ENCODE peak calls at places on chromosomes 7 and 10, in four cellular contexts. One of them, this sample, is unnamed.

GRCh38 chr10:127398140-127398966 is 150.8 kb upstream of the NPS start:
- DNase-seq in K562: no peak
- DNase-seq in GM12891: no peak
- DNase-seq in GM12878: no peak
- DNase-seq in this sample: no peak

GRCh38 chr7:134783294-134784069 is 4.0 kb downstream of the CALD1 start:
- DNase-seq in GM12878: no peak
- DNase-seq in GM12891: no peak
- DNase-seq in K562: no peak
- DNase-seq in this sample: no peak

GRCh38 chr10:35027567-35027966 is 62.6 kb downstream of the CUL2 start:
- DNase-seq in GM12891: no peak
- DNase-seq in GM12878: no peak
- DNase-seq in K562: no peak
- DNase-seq in this sample: no peak

GRCh38 chr7:39825391-39825790 is 124.7 kb upstream of the CDK13 start:
- DNase-seq in K562: no peak
- DNase-seq in GM12878: no peak
- DNase-seq in GM12891: no peak
- DNase-seq in this sample: no peak

GRCh38 chr7:138887085-138887705 is 89.2 kb upstream of the ATP6V0A4 start:
- DNase-seq in K562: no peak
- DNase-seq in GM12891: no peak
- DNase-seq in GM12878: no peak
- DNase-seq in this sample: no peak

GRCh38 chr10:24331457-24331856 is 122.5 kb downstream of the KIAA1217 start:
- DNase-seq in GM12891: no peak
- DNase-seq in K562: no peak
- DNase-seq in GM12878: no peak
- DNase-seq in this sample: no peak

GRCh38 chr10:116385994-116386809 is 41.4 kb upstream of the PNLIPRP3 start:
- DNase-seq in GM12878: no peak
- DNase-seq in K562: no peak
- DNase-seq in GM12891: no peak
- DNase-seq in this sample: no peak

GRCh38 chr7:151272410-151272809 is 23.9 kb upstream of the SMARCD3 start:
- DNase-seq in GM12891: no peak
- DNase-seq in GM12878: no peak
- DNase-seq in K562: no peak
- DNase-seq in this sample: no peak

GRCh38 chr7:151175793-151176311 is 8.4 kb upstream of the GBX1 start:
- DNase-seq in GM12891: no peak
- DNase-seq in GM12878: no peak
- DNase-seq in K562: no peak
- DNase-seq in this sample: no peak

GRCh38 chr7:1603346-1604211 is 33.7 kb upstream of the PSMG3 start:
- DNase-seq in K562: no peak
- DNase-seq in GM12878: no peak
- DNase-seq in GM12891: no peak
- DNase-seq in this sample: no peak

GRCh38 chr10:124551755-124552154 is 90.1 kb downstream of the LHPP start:
- DNase-seq in GM12891: no peak
- DNase-seq in K562: no peak
- DNase-seq in GM12878: no peak
- DNase-seq in this sample: no peak

GRCh38 chr10:94212876-94213595 is 149.7 kb downstream of the NOC3L start:
- DNase-seq in GM12891: no peak
- DNase-seq in K562: no peak
- DNase-seq in GM12878: no peak
- DNase-seq in this sample: no peak

GRCh38 chr7:1546274-1546908 is 9.6 kb downstream of the TMEM184A start:
- DNase-seq in K562: no peak
- DNase-seq in GM12891: no peak
- DNase-seq in GM12878: no peak
- DNase-seq in this sample: no peak

GRCh38 chr10:69101451-69102095 is 13.7 kb downstream of the SRGN start:
- DNase-seq in GM12878: no peak
- DNase-seq in GM12891: no peak
- DNase-seq in K562: no peak
- DNase-seq in this sample: peak

GRCh38 chr10:133364645-133365431 is 7.0 kb upstream of the FUOM start:
- DNase-seq in GM12878: no peak
- DNase-seq in K562: no peak
- DNase-seq in GM12891: no peak
- DNase-seq in this sample: no peak

DNA sequence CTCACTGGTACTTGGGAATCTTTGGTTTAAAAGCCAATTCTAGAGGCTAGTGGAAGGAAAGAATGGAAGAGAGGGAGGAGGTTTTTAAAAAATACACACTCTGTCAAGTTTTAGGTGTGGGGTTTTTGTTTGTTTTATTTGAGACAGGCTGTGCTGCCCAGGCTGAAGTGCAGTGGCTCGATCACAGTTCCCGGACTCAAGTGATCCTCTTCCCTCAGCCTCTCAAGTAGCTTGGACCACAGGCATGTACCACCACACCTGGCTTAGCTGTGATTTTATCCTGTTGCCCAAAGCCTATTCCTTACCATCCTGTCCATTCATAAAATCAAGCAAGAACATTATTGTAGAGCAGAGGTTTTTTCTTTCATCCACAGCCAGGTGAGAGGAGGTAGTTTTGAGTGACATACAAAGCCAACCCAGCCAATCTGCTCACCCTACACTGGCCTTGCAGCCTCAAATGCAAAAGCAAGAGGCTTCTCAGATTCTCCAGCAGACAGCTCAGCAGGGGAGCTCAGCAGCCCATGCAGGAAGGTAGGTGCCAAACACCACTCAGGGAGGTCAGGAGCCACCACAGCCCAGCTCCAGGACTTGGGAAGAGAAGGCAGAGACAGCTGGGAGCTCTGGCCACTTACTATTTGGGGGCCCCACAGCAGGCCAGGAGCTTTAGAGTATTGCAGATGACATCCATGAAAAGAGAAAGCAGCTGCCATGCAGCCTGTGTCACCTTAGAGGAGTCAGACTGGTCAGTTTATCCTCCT is 65.8 kb downstream of the TMEM209 start:
- DNase-seq in GM12878: no peak
- DNase-seq in K562: no peak
- DNase-seq in GM12891: no peak
- DNase-seq in this sample: no peak
- TF ChIP-seq SPI1 in GM12878: no peak
- TF ChIP-seq SPI1 in K562: no peak
- TF ChIP-seq SPI1 in GM12891: no peak
- TF ChIP-seq SPI1 in this sample: no peak

DNA sequence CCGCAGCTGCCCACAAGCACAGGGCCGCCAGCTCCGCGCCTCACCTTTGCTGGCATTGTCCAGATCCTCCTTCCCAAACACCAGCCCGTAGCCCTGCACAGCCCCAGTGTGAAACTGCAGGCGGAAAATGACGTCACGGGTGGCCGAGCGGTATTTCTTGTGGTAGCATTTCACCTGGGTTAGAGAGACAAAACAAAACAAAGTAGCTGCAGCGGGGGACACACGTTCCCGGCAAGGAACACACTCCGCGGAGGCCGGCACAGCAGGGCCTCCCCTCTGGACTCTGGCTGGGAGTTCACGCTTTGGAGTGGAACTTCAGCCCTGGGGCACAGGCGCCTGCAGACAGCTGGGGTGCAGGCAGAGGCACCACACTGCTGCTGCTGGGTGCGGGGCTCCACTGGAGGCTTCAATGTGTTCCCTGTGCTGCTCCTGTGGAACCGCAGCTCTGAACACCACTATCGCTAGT is 181.1 kb downstream of the TNS3 start:
- DNase-seq in K562: no peak
- DNase-seq in GM12878: no peak
- DNase-seq in GM12891: no peak
- DNase-seq in this sample: no peak
- TF ChIP-seq SPI1 in K562: no peak
- TF ChIP-seq SPI1 in GM12878: no peak
- TF ChIP-seq SPI1 in GM12891: no peak
- TF ChIP-seq SPI1 in this sample: no peak

GRCh38 chr10:119578355-119578754 is 18.4 kb downstream of the TIAL1 start:
- DNase-seq in GM12891: no peak
- DNase-seq in GM12878: no peak
- DNase-seq in K562: no peak
- DNase-seq in this sample: no peak

GRCh38 chr10:119575506-119575905 is 21.3 kb downstream of the TIAL1 start:
- DNase-seq in K562: peak
- DNase-seq in GM12891: no peak
- DNase-seq in GM12878: no peak
- DNase-seq in this sample: no peak

GRCh38 chr10:119575998-119576397 is 20.8 kb downstream of the TIAL1 start:
- DNase-seq in GM12891: no peak
- DNase-seq in K562: no peak
- DNase-seq in GM12878: no peak
- DNase-seq in this sample: no peak
- TF ChIP-seq SPI1 in GM12891: no peak
- TF ChIP-seq SPI1 in K562: no peak
- TF ChIP-seq SPI1 in GM12878: no peak
- TF ChIP-seq SPI1 in this sample: no peak

DNA sequence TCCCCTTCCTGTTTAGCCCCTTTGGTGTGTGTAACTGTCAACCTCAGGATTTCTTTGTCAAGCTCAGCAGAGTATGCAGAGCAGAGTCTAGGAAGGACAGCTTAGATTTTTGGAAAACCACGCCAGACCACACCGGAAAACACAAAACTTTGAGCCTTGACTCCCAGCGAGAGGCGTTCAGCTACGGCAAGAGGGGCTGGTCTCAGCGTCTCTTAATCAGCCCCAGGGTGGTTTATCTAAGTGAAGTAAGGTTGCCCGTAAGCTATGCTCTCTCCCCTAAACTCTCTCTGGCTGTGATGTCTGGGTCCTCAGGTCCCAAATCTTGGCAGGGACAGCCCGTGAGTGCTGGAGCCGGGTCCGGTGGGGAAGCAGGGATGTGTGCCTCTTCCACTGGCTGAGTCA is 230.9 kb downstream of the KLF6 start:
- DNase-seq in K562: no peak
- DNase-seq in GM12878: no peak
- DNase-seq in GM12891: no peak
- DNase-seq in this sample: no peak
- TF ChIP-seq SPI1 in K562: no peak
- TF ChIP-seq SPI1 in GM12878: no peak
- TF ChIP-seq SPI1 in GM12891: no peak
- TF ChIP-seq SPI1 in this sample: no peak

DNA sequence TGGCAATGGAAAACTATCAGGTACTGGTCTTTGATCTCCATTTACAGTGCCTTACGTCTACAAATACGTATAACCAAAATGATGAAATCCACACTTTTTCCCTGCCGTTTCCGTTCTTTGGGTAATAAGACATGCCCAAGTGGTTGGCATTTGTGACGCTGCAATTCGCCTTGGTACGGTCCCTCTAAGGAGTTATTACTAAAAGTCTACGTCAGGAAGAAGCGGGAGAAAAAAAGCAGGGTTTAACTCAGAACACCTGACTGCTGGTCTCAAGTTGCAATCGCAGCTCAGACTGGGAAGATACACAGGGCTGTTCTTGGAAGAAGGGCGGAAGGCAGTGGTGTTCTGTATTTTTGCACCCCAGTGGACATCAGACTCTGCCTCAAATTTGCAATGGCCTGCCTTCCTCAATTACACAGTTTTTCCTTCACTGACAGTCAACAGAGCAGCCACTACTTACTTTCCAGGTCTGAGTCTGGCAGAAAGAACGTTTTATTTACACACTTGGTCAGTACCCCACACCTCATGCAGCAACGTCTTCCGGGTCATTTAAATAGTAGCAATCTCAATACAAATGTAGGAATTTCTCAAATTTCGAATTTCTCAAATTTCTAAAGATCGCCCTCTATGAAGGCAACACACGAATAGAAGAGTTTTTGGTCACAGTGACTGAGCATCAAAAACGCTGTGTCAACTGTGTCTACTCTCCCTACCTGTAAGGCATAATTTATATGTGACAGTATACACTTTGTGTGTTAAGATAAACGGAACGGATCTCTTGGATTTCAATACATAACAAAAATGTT is 2.1 kb downstream of the BAIAP2L1 start:
- DNase-seq in GM12878: no peak
- DNase-seq in GM12891: no peak
- DNase-seq in K562: no peak
- DNase-seq in this sample: no peak
- TF ChIP-seq SPI1 in GM12878: no peak
- TF ChIP-seq SPI1 in GM12891: no peak
- TF ChIP-seq SPI1 in K562: no peak
- TF ChIP-seq SPI1 in this sample: no peak

DNA sequence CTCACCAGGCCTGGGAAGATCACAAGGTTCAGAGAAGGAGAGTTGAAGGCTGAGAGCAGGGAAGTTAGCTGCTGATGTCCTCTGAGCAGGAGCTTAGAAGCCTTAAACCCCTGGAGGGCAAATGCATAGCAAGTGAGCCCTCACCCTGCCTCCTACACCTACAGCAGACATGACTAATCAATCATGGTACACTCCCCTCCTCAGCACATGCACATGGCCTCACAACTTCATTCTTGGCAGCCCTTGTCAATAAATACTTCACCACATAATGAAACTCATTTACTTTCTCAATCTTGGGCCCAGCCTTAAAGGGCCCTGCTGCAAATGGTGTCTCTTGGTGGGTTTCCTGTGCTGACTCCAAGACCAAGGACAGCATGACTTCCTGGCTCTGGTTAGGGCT is 12.9 kb downstream of the MMRN2 start:
- DNase-seq in GM12891: no peak
- DNase-seq in GM12878: no peak
- DNase-seq in K562: no peak
- DNase-seq in this sample: no peak
- TF ChIP-seq SPI1 in GM12891: no peak
- TF ChIP-seq SPI1 in GM12878: no peak
- TF ChIP-seq SPI1 in K562: no peak
- TF ChIP-seq SPI1 in this sample: no peak

GRCh38 chr10:121216295-121216694 is 365.1 kb downstream of the WDR11 start:
- DNase-seq in GM12891: no peak
- DNase-seq in GM12878: no peak
- DNase-seq in K562: no peak
- DNase-seq in this sample: no peak

GRCh38 chr10:121213436-121213835 is 362.3 kb downstream of the WDR11 start:
- DNase-seq in GM12878: no peak
- DNase-seq in GM12891: no peak
- DNase-seq in K562: no peak
- DNase-seq in this sample: no peak

GRCh38 chr10:121221991-121222390 is 370.8 kb downstream of the WDR11 start:
- DNase-seq in GM12878: no peak
- DNase-seq in K562: no peak
- DNase-seq in GM12891: no peak
- DNase-seq in this sample: no peak

GRCh38 chr10:121217331-121217730 is 366.2 kb downstream of the WDR11 start:
- DNase-seq in GM12878: no peak
- DNase-seq in K562: no peak
- DNase-seq in GM12891: no peak
- DNase-seq in this sample: no peak

GRCh38 chr10:121216721-121217181 is 365.6 kb downstream of the WDR11 start:
- DNase-seq in GM12878: no peak
- DNase-seq in K562: no peak
- DNase-seq in GM12891: no peak
- DNase-seq in this sample: no peak
- TF ChIP-seq SPI1 in GM12878: no peak
- TF ChIP-seq SPI1 in K562: no peak
- TF ChIP-seq SPI1 in GM12891: no peak
- TF ChIP-seq SPI1 in this sample: no peak

GRCh38 chr10:100537475-100537874 is 1.7 kb downstream of the HIF1AN start:
- DNase-seq in K562: no peak
- DNase-seq in GM12878: no peak
- DNase-seq in GM12891: no peak
- DNase-seq in this sample: no peak
- TF ChIP-seq SPI1 in K562: no peak
- TF ChIP-seq SPI1 in GM12878: no peak
- TF ChIP-seq SPI1 in GM12891: no peak
- TF ChIP-seq SPI1 in this sample: no peak